ENCODE peak calls at places on chromosomes 2 and 18, in five cellular contexts. E is transverse colon, A is adrenal gland, V is left ventricle myocardium inferior, G is tibial artery. Z is an unnamed sample.

GRCh38 chr2:235665656-235666239 is 171.9 kb downstream of the AGAP1 start:
- DNase-seq in G (peak; percentile 53), V (no peak), E (no peak), A (peak; percentile 61), Z (no peak)

GRCh38 chr2:159093496-159093895 is 125.1 kb downstream of the TANC1 start:
- DNase-seq in A (no peak), G (no peak), V (no peak), E (peak; percentile 29), Z (no peak)

GRCh38 chr2:149422337-149422990 is 92.1 kb downstream of the LYPD6 start:
- DNase-seq in E (no peak), V (no peak), G (no peak), A (no peak), Z (no peak)

GRCh38 chr2:29892576-29892975 is 28.8 kb downstream of the ALK start:
- DNase-seq in G (no peak), A (no peak), V (no peak), E (no peak), Z (no peak)

GRCh38 chr2:206056286-206056685 is 29.7 kb downstream of the INO80D start:
- DNase-seq in G (no peak), E (no peak), A (no peak), V (no peak), Z (no peak)

GRCh38 chr2:233221378-233222063 is 30.0 kb upstream of the ATG16L1 start:
- DNase-seq in A (no peak), V (no peak), G (no peak), E (no peak), Z (no peak)

GRCh38 chr2:172095146-172095904 is 7.4 kb downstream of the DLX2 start:
- DNase-seq in G (no peak), E (peak; percentile 59), V (peak; percentile 28), A (peak; percentile 31), Z (peak; percentile 82)

GRCh38 chr2:16034151-16034974 is 94.0 kb downstream of the MYCN start:
- DNase-seq in E (no peak), G (no peak), V (no peak), A (no peak), Z (no peak)

GRCh38 chr2:217868911-217869334 is 133.9 kb downstream of the TNS1 start:
- DNase-seq in A (peak; percentile 83), G (no peak), E (no peak), V (no peak), Z (no peak)

GRCh38 chr18:59047321-59047991 is 92.2 kb upstream of the SEC11C start:
- DNase-seq in G (no peak), A (no peak), E (no peak), V (no peak), Z (no peak)

GRCh38 chr18:49322770-49323490 is 137.5 kb downstream of the DYM start:
- DNase-seq in G (no peak), E (no peak), A (no peak), V (no peak), Z (no peak)

DNA sequence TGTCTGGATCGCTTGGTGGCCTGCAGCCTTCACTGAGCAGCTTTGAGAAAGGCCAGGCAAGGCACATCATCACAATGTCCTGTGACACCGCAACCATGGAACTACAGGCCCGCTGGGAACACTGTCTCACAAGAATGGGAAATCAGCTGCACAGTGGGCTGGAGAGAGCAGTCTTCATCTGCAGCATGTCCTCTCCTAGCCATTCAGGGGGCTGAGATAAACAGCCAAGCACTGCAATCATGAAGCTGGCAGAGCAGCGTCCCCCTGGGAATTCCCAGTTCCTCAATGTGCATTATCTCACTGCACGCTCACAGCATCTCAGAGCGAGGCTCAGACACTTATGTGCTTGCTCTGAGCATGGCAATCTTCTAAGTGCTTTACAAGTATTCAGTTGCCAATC is 1.9 kb downstream of the CMPK2 start:
- DNase-seq in E (no peak), V (peak; percentile 33), G (no peak), A (peak; percentile 8), Z (no peak)
- H3K4me1 ChIP-seq in E (peaks cover 12% of the 10 kb centered on the region), V (peaks cover 48% of the 10 kb centered on the region), G (peaks cover 14% of the 10 kb centered on the region), A (peaks cover 16% of the 10 kb centered on the region), Z (no peaks in the 10 kb centered on the region)

GRCh38 chr2:54553075-54553474 is 96.9 kb downstream of the SPTBN1 start:
- DNase-seq in G (no peak), V (no peak), E (no peak), A (no peak), Z (no peak)
- H3K4me1 ChIP-seq in G (peaks cover 41% of the 10 kb centered on the region), V (peaks cover 100% of the 10 kb centered on the region), E (peaks cover 48% of the 10 kb centered on the region), A (peaks cover 46% of the 10 kb centered on the region), Z (peaks cover 2% of the 10 kb centered on the region)

DNA sequence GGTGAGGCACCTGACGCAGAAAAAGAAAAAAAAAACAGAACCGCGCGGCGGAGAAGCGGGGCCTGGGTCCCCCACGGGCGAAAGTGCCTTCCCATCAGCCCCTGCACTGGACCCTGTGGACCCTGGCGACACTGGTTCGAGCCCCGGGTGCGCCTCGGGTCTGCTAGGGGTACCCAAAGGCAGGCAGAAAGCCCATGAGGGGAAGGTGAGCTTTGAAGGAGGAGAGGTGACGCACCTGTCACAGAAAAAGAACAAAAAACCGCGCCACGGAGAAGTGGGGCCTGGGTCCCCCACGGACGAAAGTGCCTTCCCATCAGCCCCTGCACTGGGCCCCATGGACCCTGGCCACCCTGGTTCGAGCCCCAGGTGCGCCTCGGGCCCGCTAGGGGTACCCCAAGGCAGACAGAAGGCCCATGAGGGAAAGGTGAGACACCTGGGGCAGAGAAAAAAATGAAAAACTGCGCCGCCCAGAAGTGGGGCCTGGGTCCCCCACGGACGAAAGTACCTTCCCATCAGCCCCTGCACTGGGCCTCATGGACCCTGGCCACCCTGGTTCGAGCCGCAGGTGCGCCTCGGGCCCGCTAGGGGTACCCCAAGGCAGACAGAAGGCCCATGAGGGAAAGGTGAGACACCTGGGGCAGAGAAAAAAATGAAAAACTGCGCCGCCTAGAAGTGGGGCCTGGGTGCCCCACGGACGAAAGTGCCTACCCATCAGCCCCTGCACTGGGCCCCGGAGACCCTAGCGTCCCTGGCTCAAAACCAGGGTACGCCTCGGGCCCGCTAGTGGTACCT is 227.4 kb downstream of the CCDC74A start:
- DNase-seq in V (no peak), G (peak; percentile 48), E (no peak), A (no peak), Z (no peak)
- H3K4me1 ChIP-seq in V (no peaks in the 10 kb centered on the region), G (no peaks in the 10 kb centered on the region), E (no peaks in the 10 kb centered on the region), A (no peaks in the 10 kb centered on the region), Z (no peaks in the 10 kb centered on the region)

DNA sequence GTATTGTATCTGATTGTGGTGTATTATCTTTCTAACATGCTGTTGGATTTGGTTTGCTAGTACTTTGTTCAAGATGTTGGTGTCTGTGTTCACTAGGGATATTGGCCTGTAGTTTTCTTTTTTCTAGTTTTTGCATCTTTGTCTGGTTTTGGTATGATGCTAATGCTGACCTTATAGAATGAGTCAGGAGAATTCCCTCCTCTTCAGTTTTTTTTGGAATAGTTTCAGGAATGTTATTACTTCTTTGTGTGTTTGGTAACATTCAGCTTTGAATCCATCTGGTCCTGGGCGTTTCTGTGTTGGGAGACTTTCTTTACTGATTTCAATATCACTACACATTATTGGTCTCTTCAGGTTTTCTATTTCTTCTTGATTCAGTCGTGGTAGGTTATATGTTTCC is 124.2 kb upstream of the EPB41L5 start:
- DNase-seq in E (no peak), A (no peak), G (no peak), V (no peak), Z (no peak)
- H3K4me1 ChIP-seq in E (no peaks in the 10 kb centered on the region), A (no peaks in the 10 kb centered on the region), G (no peaks in the 10 kb centered on the region), V (no peaks in the 10 kb centered on the region), Z (no peaks in the 10 kb centered on the region)